ENCODE peak calls at places on chromosome 21, in five cellular contexts. D is mucosa of gallbladder; U is DMS79 treated with DMSO at 0.1 percent for 48 hours; K is SW 1271; J is activated naive CD8-positive, alpha-beta T cell treated with anti-CD3 and anti-CD28 coated beads, Interleukin-2, amount 50 U/mL, for 16 hours. L is an unnamed sample.

GRCh38 chr21:14762734-14763694 is 216.9 kb upstream of the SAMSN1 start:
- DNase-seq in K (no peak), J (no peak), D (no peak), U (no peak), L (no peak)

GRCh38 chr21:42939581-42940413 is 14.4 kb upstream of the ERVH48-1 start:
- DNase-seq in J (no peak), K (no peak), D (peak), U (no peak), L (peak)

GRCh38 chr21:42062543-42063022 is 8.5 kb upstream of the UMODL1 start:
- DNase-seq in D (peak), U (peak), J (peak), K (no peak), L (no peak)

GRCh38 chr21:29504751-29505321 is 206.1 kb downstream of the BACH1 start:
- DNase-seq in J (no peak), K (no peak), D (no peak), U (no peak), L (no peak)

GRCh38 chr21:14120091-14120734 is 90.5 kb downstream of the LIPI start:
- DNase-seq in K (no peak), D (no peak), J (no peak), U (no peak), L (peak)

GRCh38 chr21:43590220-43590619 is 69.1 kb downstream of the HSF2BP start:
- DNase-seq in K (no peak), U (no peak), J (no peak), D (no peak), L (no peak)

GRCh38 chr21:45472445-45473365 is 67.7 kb downstream of the COL18A1 start:
- DNase-seq in D (no peak), U (no peak), K (no peak), J (no peak), L (no peak)

GRCh38 chr21:46187814-46188213 is 3.6 kb upstream of the SPATC1L start:
- DNase-seq in D (no peak), U (no peak), J (no peak), K (no peak), L (no peak)

GRCh38 chr21:43299441-43300277 is 127.3 kb downstream of the SIK1 start:
- DNase-seq in J (no peak), D (peak), U (no peak), K (no peak), L (no peak)

GRCh38 chr21:34844924-34845238 is 176.1 kb downstream of the CLIC6 start:
- DNase-seq in K (no peak), U (no peak), J (no peak), D (no peak), L (no peak)

GRCh38 chr21:44539031-44539430 is 964 bp downstream of the KRTAP10-1 start:
- DNase-seq in K (no peak), U (no peak), J (no peak), D (no peak), L (no peak)

GRCh38 chr21:14603202-14603601 is 57.1 kb upstream of the SAMSN1 start:
- DNase-seq in J (no peak), K (no peak), D (no peak), U (no peak), L (no peak)

GRCh38 chr21:27250386-27250785 is 283.5 kb upstream of the ADAMTS5 start:
- DNase-seq in J (no peak), D (no peak), K (no peak), U (no peak), L (no peak)

GRCh38 chr21:26758083-26758861 is 86.9 kb downstream of the ADAMTS1 start:
- DNase-seq in J (no peak), K (no peak), D (no peak), U (no peak), L (no peak)

GRCh38 chr21:41956926-41957729 is 3.3 kb upstream of the C2CD2 start:
- DNase-seq in K (no peak), U (no peak), J (no peak), D (no peak), L (no peak)

GRCh38 chr21:31537872-31538576 is 121.5 kb upstream of the SOD1 start:
- DNase-seq in U (no peak), J (no peak), D (no peak), K (no peak), L (no peak)

GRCh38 chr21:29074783-29075182 is 1.3 kb upstream of the CCT8 start:
- DNase-seq in U (no peak), D (no peak), J (no peak), K (no peak), L (no peak)

GRCh38 chr21:46079357-46080170 is 18.3 kb upstream of the COL6A2 start:
- DNase-seq in D (no peak), K (no peak), U (no peak), J (no peak), L (no peak)

GRCh38 chr21:45302082-45303061 is 14.7 kb upstream of the POFUT2 start:
- DNase-seq in J (no peak), U (no peak), D (peak), K (no peak), L (no peak)

GRCh38 chr21:46145840-46146691 is 9.3 kb downstream of the FTCD start:
- DNase-seq in U (no peak), J (no peak), K (no peak), D (no peak), L (no peak)

GRCh38 chr21:23160914-23161313 is 2162.7 kb downstream of the NCAM2 start:
- DNase-seq in K (no peak), D (no peak), U (no peak), J (no peak), L (no peak)

GRCh38 chr21:37478821-37479220 is 112.2 kb downstream of the DYRK1A start:
- DNase-seq in D (no peak), K (no peak), J (no peak), U (no peak), L (no peak)

GRCh38 chr21:21406918-21407317 is 408.7 kb downstream of the NCAM2 start:
- DNase-seq in J (no peak), K (no peak), D (no peak), U (no peak), L (no peak)

GRCh38 chr21:35340273-35340672 is 291.2 kb upstream of the RUNX1 start:
- DNase-seq in U (no peak), J (no peak), D (no peak), K (no peak), L (no peak)

GRCh38 chr21:37496972-37497371 is 130.4 kb downstream of the DYRK1A start:
- DNase-seq in J (no peak), D (no peak), U (no peak), K (no peak), L (no peak)

GRCh38 chr21:28160378-28160777 is 832.3 kb downstream of the LTN1 start:
- DNase-seq in U (no peak), D (no peak), K (no peak), J (no peak), L (no peak)

GRCh38 chr21:9750341-9751086 is 770.9 kb upstream of the TPTE start:
- DNase-seq in U (no peak), K (no peak), D (peak), J (no peak), L (no peak)

GRCh38 chr21:28325618-28326017 is 667.1 kb downstream of the LTN1 start:
- DNase-seq in D (no peak), K (no peak), J (no peak), U (no peak), L (no peak)

GRCh38 chr21:42515708-42516502 is 2.3 kb downstream of the SLC37A1 start:
- DNase-seq in K (no peak), D (peak), U (peak), J (no peak), L (no peak)

GRCh38 chr21:14520535-14520934 is 25.6 kb downstream of the SAMSN1 start:
- DNase-seq in D (no peak), J (no peak), K (no peak), U (no peak), L (no peak)

GRCh38 chr21:26167593-26167992 is 3.0 kb downstream of the APP start:
- DNase-seq in K (no peak), J (no peak), D (no peak), U (no peak), L (no peak)

GRCh38 chr21:38306407-38306806 is 49.6 kb downstream of the KCNJ15 start:
- DNase-seq in D (no peak), J (no peak), K (no peak), U (no peak), L (no peak)

GRCh38 chr21:37564924-37565529 is 198.5 kb downstream of the DYRK1A start:
- DNase-seq in J (no peak), U (peak), K (no peak), D (peak), L (no peak)

GRCh38 chr21:46667735-46668380 is 32.4 kb downstream of the PRMT2 start:
- DNase-seq in J (no peak), D (no peak), K (no peak), U (peak), L (no peak)

GRCh38 chr21:15430577-15430976 is 299.2 kb upstream of the USP25 start:
- DNase-seq in K (no peak), D (no peak), J (no peak), U (no peak), L (no peak)

GRCh38 chr21:32712043-32712442 is 15.8 kb downstream of the SYNJ1 start:
- DNase-seq in K (no peak), J (no peak), D (no peak), U (no peak), L (no peak)

GRCh38 chr21:18369115-18369514 is 34.5 kb downstream of the TMPRSS15 start:
- DNase-seq in J (no peak), U (no peak), D (no peak), K (no peak), L (no peak)

GRCh38 chr21:42542196-42542595 is 28.5 kb downstream of the SLC37A1 start:
- DNase-seq in D (no peak), K (no peak), U (no peak), J (no peak), L (no peak)

L was measured in Panc1.